ENCODE peak calls at places on chromosomes 7 and 10, in seven cellular contexts. N, C, Z, L, I, R and P are unnamed samples.

GRCh38 chr10:122213766-122214165 is 57.3 kb upstream of the BTBD16 start:
- DNase-seq in L (no peak), N (no peak), Z (no peak), R (no peak), I (no peak), C (no peak), P (no peak)

GRCh38 chr7:21690717-21691116 is 147.9 kb downstream of the DNAH11 start:
- DNase-seq in Z (no peak), L (no peak), I (no peak), C (no peak), N (no peak), R (no peak), P (no peak)

GRCh38 chr10:12640026-12640425 is 290.7 kb downstream of the CAMK1D start:
- DNase-seq in C (no peak), L (no peak), Z (no peak), R (no peak), N (no peak), I (no peak), P (no peak)

GRCh38 chr10:119449760-119450461 is 92.6 kb downstream of the RGS10 start:
- DNase-seq in Z (peak), N (no peak), L (peak), R (no peak), I (peak), C (no peak), P (no peak)

GRCh38 chr10:99630991-99631390 is 10.8 kb upstream of the SLC25A28 start:
- DNase-seq in R (no peak), C (no peak), N (no peak), L (peak), I (no peak), Z (no peak), P (no peak)

GRCh38 chr7:14836571-14837189 is 65.9 kb downstream of the DGKB start:
- DNase-seq in C (peak), Z (peak), N (no peak), I (peak), L (peak), R (no peak), P (no peak)

GRCh38 chr7:149872419-149873073 is 1.2 kb upstream of the ATP6V0E2 start:
- DNase-seq in C (no peak), N (no peak), L (peak), I (peak), Z (peak), R (no peak), P (no peak)

GRCh38 chr7:106012935-106013439 is 49.9 kb downstream of the CDHR3 start:
- DNase-seq in C (peak), N (no peak), I (no peak), Z (peak), R (no peak), L (peak), P (no peak)

GRCh38 chr10:116694253-116694926 is 48.0 kb downstream of the HSPA12A start:
- DNase-seq in R (no peak), L (no peak), I (no peak), Z (peak), C (no peak), N (no peak), P (no peak)

GRCh38 chr10:125160856-125161569 is 650 bp upstream of the CTBP2 start:
- DNase-seq in L (peak), I (peak), N (no peak), R (no peak), Z (peak), C (peak), P (no peak)

DNA sequence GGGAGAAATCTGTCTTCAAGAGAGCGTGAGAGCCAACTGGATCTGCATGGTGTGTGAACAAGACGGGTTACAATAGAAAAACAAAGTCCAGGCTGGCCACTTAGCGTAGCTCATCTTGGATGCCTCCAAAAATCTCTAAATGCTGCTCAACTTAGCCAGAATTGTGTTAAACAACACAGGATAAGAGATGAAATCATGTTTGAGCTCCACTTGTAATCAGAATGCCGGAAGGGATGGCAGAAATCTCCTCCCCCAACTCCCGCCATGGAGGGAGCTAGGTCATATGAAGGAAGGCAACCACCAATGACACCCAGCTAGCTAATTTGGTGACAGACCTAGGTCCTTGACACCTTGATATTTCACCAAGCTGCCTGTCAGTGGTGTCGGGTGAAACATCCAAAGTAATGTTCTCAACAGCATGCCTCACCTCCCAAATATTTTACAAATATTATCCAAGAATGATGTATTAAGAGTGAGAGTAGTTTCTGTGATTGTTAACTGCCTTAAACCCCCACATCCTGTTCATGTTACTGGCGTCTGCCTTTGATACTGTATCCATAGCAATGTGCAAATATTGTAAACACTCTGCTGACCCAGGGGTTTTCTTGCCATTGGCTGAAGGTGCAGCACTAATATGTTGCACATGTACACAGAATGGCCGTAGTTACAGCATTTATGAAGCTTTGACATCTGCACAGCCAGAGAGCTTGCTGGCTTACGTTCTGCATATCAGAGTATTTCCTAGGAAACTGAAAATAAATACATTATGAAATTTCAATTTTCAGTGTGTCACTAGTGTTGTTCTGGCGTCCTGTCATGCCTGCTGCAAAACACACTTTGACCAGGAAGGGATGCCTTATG is 25.8 kb downstream of the TMEM254 start:
- DNase-seq in I (no peak), Z (peak), R (no peak), C (peak), L (peak), N (no peak), P (no peak)
- H3K27ac ChIP-seq in I (no peak), Z (no peak), R (no peak), C (peak), L (peak), N (no peak), P (no peak)

GRCh38 chr7:1175597-1175966 is 15.6 kb upstream of the ZFAND2A start:
- DNase-seq in L (no peak), Z (no peak), C (no peak), R (no peak), N (no peak), I (no peak), P (no peak)
- H3K4me3 ChIP-seq in L (peak), Z (peak), C (no peak), R (peak), N (no peak), I (no peak), P (no peak)

DNA sequence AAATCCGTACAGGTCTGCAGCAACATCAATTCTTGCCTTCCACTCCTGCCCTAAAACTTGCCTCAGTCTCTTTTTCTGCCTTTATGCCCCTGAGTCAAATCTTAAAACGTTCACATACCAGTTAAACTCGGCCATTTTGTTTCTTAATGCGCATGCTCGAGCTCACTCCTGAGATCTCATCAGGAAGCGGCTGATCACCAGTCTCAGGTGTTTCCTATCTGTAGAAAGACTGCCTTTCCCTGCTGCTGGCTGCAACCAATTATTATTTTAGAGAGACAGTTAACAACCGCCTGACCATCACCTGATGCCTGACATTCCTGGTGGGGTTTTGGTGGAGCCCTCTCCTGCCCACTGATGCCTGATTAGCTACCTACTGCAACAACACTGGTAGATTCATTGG is 70.2 kb upstream of the TMEM140 start:
- DNase-seq in R (no peak), I (no peak), L (no peak), C (no peak), N (no peak), Z (no peak), P (no peak)
- H3K27ac ChIP-seq in R (no peak), I (no peak), L (no peak), C (no peak), N (no peak), Z (no peak), P (no peak)

GRCh38 chr10:44993922-44994751 is 6.6 kb upstream of the ZNF22 start:
- DNase-seq in C (peak), I (no peak), L (peak), Z (peak), R (no peak), N (no peak), P (no peak)
- H3K4me3 ChIP-seq in C (no peak), I (no peak), L (no peak), Z (no peak), R (no peak), N (no peak), P (no peak)